ENCODE peak calls at places on chromosome 11, in eight cellular contexts. I, W, C, O, P, V, R and Y are unnamed samples.

GRCh38 chr11:697028-697491 is 1.4 kb downstream of the TMEM80 start:
- DNase-seq in I (peak), W (peak), C (no peak), O (no peak), P (no peak), V (no peak), R (no peak), Y (peak)

GRCh38 chr11:11413776-11414175 is 60.7 kb upstream of the CSNK2A3 start:
- DNase-seq in I (no peak), W (no peak), C (no peak), O (no peak), P (no peak), V (no peak), R (no peak), Y (no peak)

GRCh38 chr11:32374261-32374711 is 61.1 kb downstream of the WT1 start:
- DNase-seq in I (no peak), W (no peak), C (peak), O (peak), P (no peak), V (no peak), R (peak), Y (peak)

GRCh38 chr11:114115406-114116054 is 56.0 kb downstream of the ZBTB16 start:
- DNase-seq in I (no peak), W (no peak), C (peak), O (no peak), P (no peak), V (no peak), R (no peak), Y (no peak)

GRCh38 chr11:43756575-43756974 is 76.0 kb downstream of the HSD17B12 start:
- DNase-seq in I (peak), W (peak), C (no peak), O (no peak), P (no peak), V (no peak), R (no peak), Y (no peak)

GRCh38 chr11:15977116-15977515 is 379.2 kb downstream of the SOX6 start:
- DNase-seq in I (no peak), W (no peak), C (no peak), O (no peak), P (no peak), V (no peak), R (no peak), Y (no peak)

GRCh38 chr11:119533931-119534694 is 111.1 kb upstream of the THY1 start:
- DNase-seq in I (peak), W (peak), C (peak), O (peak), P (peak), V (no peak), R (peak), Y (no peak)

GRCh38 chr11:90855531-90855930 is 632.7 kb upstream of the CHORDC1 start:
- DNase-seq in I (no peak), W (no peak), C (no peak), O (no peak), P (no peak), V (no peak), R (no peak), Y (no peak)

GRCh38 chr11:125926682-125927081 is 19.2 kb upstream of the VSIG10L2 start:
- DNase-seq in I (no peak), W (no peak), C (no peak), O (no peak), P (no peak), V (no peak), R (no peak), Y (no peak)

GRCh38 chr11:15159085-15159484 is 44.4 kb downstream of the INSC start:
- DNase-seq in I (no peak), W (peak), C (no peak), O (peak), P (no peak), V (no peak), R (peak), Y (no peak)

GRCh38 chr11:117232911-117233409 is 489 bp downstream of the RNF214 start:
- DNase-seq in I (no peak), W (no peak), C (peak), O (peak), P (no peak), V (no peak), R (no peak), Y (no peak)

GRCh38 chr11:8267280-8267679 is 3.6 kb upstream of the LMO1 start:
- DNase-seq in I (no peak), W (no peak), C (no peak), O (no peak), P (no peak), V (no peak), R (no peak), Y (no peak)

GRCh38 chr11:74687237-74688005 is 43.8 kb downstream of the CHRDL2 start:
- DNase-seq in I (peak), W (peak), C (no peak), O (no peak), P (no peak), V (no peak), R (no peak), Y (no peak)

GRCh38 chr11:16178273-16178672 is 178.1 kb downstream of the SOX6 start:
- DNase-seq in I (no peak), W (no peak), C (no peak), O (no peak), P (no peak), V (no peak), R (no peak), Y (no peak)

GRCh38 chr11:6742260-6742659 is 29.5 kb downstream of the OR2AG2 start:
- DNase-seq in I (no peak), W (no peak), C (no peak), O (no peak), P (no peak), V (no peak), R (no peak), Y (no peak)

GRCh38 chr11:131092469-131092868 is 176.2 kb upstream of the SNX19 start:
- DNase-seq in I (no peak), W (no peak), C (no peak), O (no peak), P (no peak), V (no peak), R (no peak), Y (no peak)

GRCh38 chr11:108551653-108552462 is 41.7 kb downstream of the EXPH5 start:
- DNase-seq in I (no peak), W (no peak), C (peak), O (no peak), P (no peak), V (no peak), R (peak), Y (no peak)